ENCODE peak calls at places on chromosomes 5 and 9, in ten cellular contexts. G, Q, T, O, X, C, J, L, Y and D are unnamed samples.

GRCh38 chr9:119003218-119003617 is 366.0 kb downstream of the BRINP1 start:
- DNase-seq in G (no peak), Q (no peak), T (no peak), O (no peak), X (no peak), C (no peak), J (peak), L (no peak), Y (no peak), D (no peak)

GRCh38 chr5:146527785-146528184 is 11.8 kb upstream of the GPR151 start:
- DNase-seq in G (no peak), Q (no peak), T (no peak), O (peak), X (no peak), C (no peak), J (no peak), L (no peak), Y (peak), D (no peak)

GRCh38 chr5:170963521-170963920 is 101.7 kb downstream of the RANBP17 start:
- DNase-seq in G (no peak), Q (no peak), T (no peak), O (no peak), X (no peak), C (no peak), J (no peak), L (no peak), Y (no peak), D (peak)

GRCh38 chr9:112061152-112061740 is 113.9 kb downstream of the SUSD1 start:
- DNase-seq in G (peak), Q (peak), T (no peak), O (peak), X (peak), C (peak), J (peak), L (no peak), Y (peak), D (no peak)

GRCh38 chr9:38319496-38320173 is 72.9 kb upstream of the ALDH1B1 start:
- DNase-seq in G (no peak), Q (no peak), T (no peak), O (no peak), X (no peak), C (no peak), J (no peak), L (no peak), Y (no peak), D (no peak)

GRCh38 chr9:7946458-7946857 is 146.9 kb upstream of the DMAC1 start:
- DNase-seq in G (no peak), Q (no peak), T (no peak), O (no peak), X (no peak), C (no peak), J (no peak), L (no peak), Y (no peak), D (no peak)

GRCh38 chr5:170746081-170746951 is 37.2 kb upstream of the GABRP start:
- DNase-seq in G (no peak), Q (no peak), T (peak), O (no peak), X (no peak), C (no peak), J (no peak), L (no peak), Y (no peak), D (peak)

GRCh38 chr5:171418982-171419662 is at the start of gene FGF18:
- DNase-seq in G (peak), Q (peak), T (peak), O (peak), X (peak), C (peak), J (peak), L (peak), Y (peak), D (peak)

GRCh38 chr5:91378683-91379601 is 4.2 kb downstream of the ARRDC3 start:
- DNase-seq in G (no peak), Q (no peak), T (no peak), O (no peak), X (no peak), C (no peak), J (no peak), L (peak), Y (peak), D (no peak)

GRCh38 chr5:131288328-131288727 is 24.5 kb downstream of the CDC42SE2 start:
- DNase-seq in G (no peak), Q (no peak), T (no peak), O (no peak), X (no peak), C (no peak), J (no peak), L (no peak), Y (no peak), D (no peak)

GRCh38 chr5:126801992-126802294 is 25.0 kb downstream of the LMNB1 start:
- DNase-seq in G (peak), Q (no peak), T (no peak), O (peak), X (no peak), C (peak), J (no peak), L (peak), Y (peak), D (no peak)

GRCh38 chr5:159908201-159908940 is 7.9 kb upstream of the ADRA1B start:
- DNase-seq in G (no peak), Q (no peak), T (no peak), O (no peak), X (no peak), C (no peak), J (peak), L (no peak), Y (no peak), D (no peak)

GRCh38 chr5:15791274-15791673 is 291.3 kb downstream of the FBXL7 start:
- DNase-seq in G (peak), Q (no peak), T (no peak), O (no peak), X (no peak), C (no peak), J (no peak), L (no peak), Y (no peak), D (no peak)

GRCh38 chr5:56099346-56099745 is 104.6 kb upstream of the IL6ST start:
- DNase-seq in G (peak), Q (no peak), T (no peak), O (no peak), X (no peak), C (no peak), J (peak), L (no peak), Y (no peak), D (no peak)

GRCh38 chr5:139228201-139228796 is 30.1 kb upstream of the SIL1 start:
- DNase-seq in G (no peak), Q (no peak), T (no peak), O (no peak), X (no peak), C (no peak), J (no peak), L (no peak), Y (no peak), D (no peak)

GRCh38 chr9:124480621-124480981 is 26.6 kb downstream of the NR5A1 start:
- DNase-seq in G (peak), Q (no peak), T (peak), O (peak), X (peak), C (peak), J (no peak), L (peak), Y (peak), D (peak)

GRCh38 chr5:168334161-168335094 is 43.0 kb downstream of the WWC1 start:
- DNase-seq in G (peak), Q (peak), T (peak), O (no peak), X (no peak), C (peak), J (peak), L (no peak), Y (no peak), D (peak)

GRCh38 chr5:67194169-67194568 is 2.4 kb downstream of the CD180 start:
- DNase-seq in G (no peak), Q (no peak), T (no peak), O (no peak), X (no peak), C (no peak), J (no peak), L (no peak), Y (no peak), D (no peak)

GRCh38 chr5:82259172-82259800 is 18.9 kb downstream of the RPS23 start:
- DNase-seq in G (peak), Q (no peak), T (no peak), O (peak), X (peak), C (peak), J (peak), L (peak), Y (no peak), D (no peak)

GRCh38 chr5:113663879-113664278 is 150.4 kb downstream of the YTHDC2 start:
- DNase-seq in G (peak), Q (no peak), T (peak), O (peak), X (peak), C (peak), J (no peak), L (peak), Y (no peak), D (peak)

GRCh38 chr9:2427016-2427891 is 194.3 kb upstream of the VLDLR start:
- DNase-seq in G (no peak), Q (peak), T (no peak), O (peak), X (no peak), C (peak), J (no peak), L (no peak), Y (no peak), D (no peak)

GRCh38 chr9:97319380-97319779 is 11.9 kb downstream of the CCDC180 start:
- DNase-seq in G (no peak), Q (no peak), T (no peak), O (no peak), X (no peak), C (no peak), J (no peak), L (no peak), Y (no peak), D (no peak)

GRCh38 chr9:137136261-137136925 is 2.6 kb upstream of the GRIN1 start:
- DNase-seq in G (no peak), Q (no peak), T (peak), O (no peak), X (no peak), C (no peak), J (no peak), L (no peak), Y (peak), D (no peak)

GRCh38 chr9:112046181-112046580 is 128.9 kb downstream of the SUSD1 start:
- DNase-seq in G (peak), Q (peak), T (no peak), O (peak), X (no peak), C (no peak), J (peak), L (no peak), Y (no peak), D (no peak)

GRCh38 chr5:180193749-180194375 is 15.1 kb downstream of the RASGEF1C start:
- DNase-seq in G (no peak), Q (no peak), T (no peak), O (no peak), X (no peak), C (no peak), J (no peak), L (no peak), Y (peak), D (no peak)

GRCh38 chr5:100755435-100755834 is 147.6 kb downstream of the ST8SIA4 start:
- DNase-seq in G (no peak), Q (no peak), T (no peak), O (no peak), X (no peak), C (no peak), J (no peak), L (no peak), Y (no peak), D (no peak)

GRCh38 chr5:94901071-94901979 is 282.9 kb downstream of the SLF1 start:
- DNase-seq in G (peak), Q (no peak), T (no peak), O (peak), X (no peak), C (peak), J (peak), L (no peak), Y (peak), D (no peak)

GRCh38 chr5:103562084-103562452 is 521 bp downstream of the NUDT12 start:
- DNase-seq in G (no peak), Q (no peak), T (no peak), O (no peak), X (no peak), C (peak), J (no peak), L (no peak), Y (no peak), D (no peak)

GRCh38 chr5:30337084-30337573 is 856.4 kb upstream of the CDH6 start:
- DNase-seq in G (no peak), Q (no peak), T (no peak), O (no peak), X (no peak), C (no peak), J (no peak), L (no peak), Y (no peak), D (no peak)

GRCh38 chr5:147348046-147348445 is 113.2 kb downstream of the STK32A start:
- DNase-seq in G (peak), Q (peak), T (no peak), O (peak), X (no peak), C (no peak), J (peak), L (no peak), Y (peak), D (no peak)

DNA sequence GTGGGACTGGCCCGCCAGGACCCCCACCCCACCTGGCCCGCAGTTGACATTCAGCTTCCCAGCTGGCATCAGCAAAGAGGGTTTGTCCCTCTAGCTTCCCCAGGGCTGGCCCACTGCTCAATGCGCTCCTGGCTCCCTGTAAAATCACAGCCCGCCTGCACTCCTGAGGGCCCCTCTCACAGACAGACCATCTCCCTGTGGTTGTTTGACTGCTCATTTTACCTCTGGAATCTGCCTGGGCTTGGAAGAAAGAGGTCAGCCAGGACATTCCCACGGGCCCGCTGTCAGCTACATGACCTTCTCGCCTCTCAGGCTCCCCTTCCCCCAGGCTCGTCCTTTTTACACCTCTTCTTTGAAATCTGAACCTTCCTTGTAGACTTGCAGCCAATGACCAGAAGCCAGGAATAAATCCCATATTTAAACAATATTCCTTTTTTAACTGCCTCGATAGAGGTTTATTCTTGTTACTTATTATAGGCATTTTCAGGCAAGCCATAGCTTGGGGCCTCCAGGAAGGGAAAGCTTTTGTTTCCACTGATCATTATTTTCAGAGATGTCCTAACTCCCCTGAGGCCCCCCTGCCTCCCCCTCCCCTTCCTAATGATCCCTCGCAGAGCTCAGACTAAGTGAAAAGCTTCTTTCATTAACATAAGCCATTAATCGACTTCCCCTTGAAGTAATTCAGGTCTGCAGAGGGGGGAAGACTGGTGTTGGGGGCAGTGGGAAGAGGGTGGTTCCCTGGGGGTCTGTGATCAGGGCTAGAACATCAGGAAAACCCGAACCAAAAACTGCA is 76.3 kb upstream of the IQGAP2 start:
- DNase-seq in G (no peak), Q (no peak), T (peak), O (no peak), X (no peak), C (no peak), J (no peak), L (no peak), Y (no peak), D (peak)
- H2AFZ ChIP-seq in G (no peak), Q (no peak), T (no peak), O (no peak), X (no peak), C (no peak), J (no peak), L (peak), Y (no peak), D (no peak)

DNA sequence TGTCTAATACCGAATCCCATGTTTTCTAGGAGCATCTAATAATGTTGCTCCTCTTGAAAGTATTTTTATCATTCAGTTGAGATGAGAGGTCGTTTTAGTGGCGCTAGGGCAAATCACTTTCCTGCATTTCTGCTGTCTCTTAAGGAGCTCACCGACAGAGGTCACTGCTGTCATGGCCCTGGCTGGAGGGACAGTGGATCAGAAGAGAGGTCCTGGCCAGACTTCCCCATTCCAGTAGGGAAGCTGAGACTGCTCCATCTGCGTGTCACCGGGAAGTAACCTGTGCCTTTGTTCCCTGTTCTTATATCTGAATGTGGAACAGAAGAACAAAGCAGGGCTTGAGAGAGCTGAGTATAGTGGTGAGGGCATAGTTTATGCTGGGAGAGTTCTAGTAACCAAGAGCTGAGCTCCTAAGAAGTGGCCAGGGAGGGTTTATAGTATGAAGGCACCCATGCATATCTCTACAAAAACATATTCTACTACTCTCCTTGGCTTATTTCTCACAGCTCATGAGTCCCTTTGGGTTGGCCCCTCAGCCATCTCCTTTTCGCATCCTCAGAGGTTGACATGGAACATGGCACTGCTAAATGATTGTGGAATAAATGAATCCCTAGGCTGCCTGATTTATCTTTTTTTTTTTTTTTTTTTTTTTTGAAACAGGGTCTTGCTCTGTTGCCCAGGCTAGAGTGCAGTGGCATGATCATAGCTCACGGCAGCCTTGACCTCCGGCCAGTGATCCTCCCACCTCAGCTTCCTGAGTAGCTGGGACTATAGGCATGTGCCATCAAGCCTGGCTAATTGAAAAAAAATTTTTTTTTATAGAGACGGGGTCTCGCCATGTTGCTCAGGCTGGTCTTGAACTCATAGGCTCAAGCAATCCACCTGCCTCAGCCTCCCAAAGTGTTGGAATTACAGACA is 27.2 kb downstream of the ATP6V0E1 start:
- DNase-seq in G (peak), Q (no peak), T (peak), O (peak), X (no peak), C (peak), J (no peak), L (no peak), Y (no peak), D (peak)
- TF ChIP-seq CTCF in G (peak), Q (no peak), T (peak), O (no peak), X (peak), C (peak), J (no peak), L (no peak), Y (peak), D (peak)

DNA sequence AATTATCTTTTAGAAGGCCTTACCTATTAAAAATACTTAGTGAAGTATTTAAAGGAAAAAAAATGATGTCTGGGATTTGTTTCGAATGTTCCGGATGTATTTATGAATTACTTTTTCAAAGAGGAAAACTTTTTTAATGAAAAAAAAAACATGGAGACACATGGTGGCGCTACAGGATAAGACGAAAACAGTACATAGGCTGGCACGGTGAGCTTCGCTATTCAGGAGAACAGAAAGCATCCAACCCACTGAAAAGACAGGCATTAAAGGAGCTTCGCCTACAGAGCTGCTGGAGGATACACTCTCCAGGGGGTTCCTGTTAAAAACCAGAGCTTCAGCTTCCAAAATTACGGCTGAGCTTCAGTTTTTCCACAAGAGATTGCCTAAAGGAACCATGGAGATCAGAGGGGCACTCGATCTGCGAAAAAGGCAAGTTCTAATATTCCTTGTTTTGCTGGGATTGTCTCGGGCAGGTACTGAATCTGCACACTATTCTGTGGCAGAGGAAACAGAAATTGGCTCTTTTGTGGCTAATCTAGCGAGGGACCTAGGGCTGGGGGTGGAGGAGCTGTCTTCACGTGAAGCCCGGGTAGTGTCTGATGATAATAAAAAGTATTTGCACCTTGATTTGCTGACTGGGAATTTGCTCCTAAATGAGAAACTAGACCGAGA is at the start of gene PCDHB14:
- DNase-seq in G (peak), Q (no peak), T (peak), O (peak), X (peak), C (peak), J (peak), L (peak), Y (no peak), D (peak)
- H2AFZ ChIP-seq in G (no peak), Q (peak), T (peak), O (peak), X (no peak), C (no peak), J (no peak), L (no peak), Y (peak), D (peak)

DNA sequence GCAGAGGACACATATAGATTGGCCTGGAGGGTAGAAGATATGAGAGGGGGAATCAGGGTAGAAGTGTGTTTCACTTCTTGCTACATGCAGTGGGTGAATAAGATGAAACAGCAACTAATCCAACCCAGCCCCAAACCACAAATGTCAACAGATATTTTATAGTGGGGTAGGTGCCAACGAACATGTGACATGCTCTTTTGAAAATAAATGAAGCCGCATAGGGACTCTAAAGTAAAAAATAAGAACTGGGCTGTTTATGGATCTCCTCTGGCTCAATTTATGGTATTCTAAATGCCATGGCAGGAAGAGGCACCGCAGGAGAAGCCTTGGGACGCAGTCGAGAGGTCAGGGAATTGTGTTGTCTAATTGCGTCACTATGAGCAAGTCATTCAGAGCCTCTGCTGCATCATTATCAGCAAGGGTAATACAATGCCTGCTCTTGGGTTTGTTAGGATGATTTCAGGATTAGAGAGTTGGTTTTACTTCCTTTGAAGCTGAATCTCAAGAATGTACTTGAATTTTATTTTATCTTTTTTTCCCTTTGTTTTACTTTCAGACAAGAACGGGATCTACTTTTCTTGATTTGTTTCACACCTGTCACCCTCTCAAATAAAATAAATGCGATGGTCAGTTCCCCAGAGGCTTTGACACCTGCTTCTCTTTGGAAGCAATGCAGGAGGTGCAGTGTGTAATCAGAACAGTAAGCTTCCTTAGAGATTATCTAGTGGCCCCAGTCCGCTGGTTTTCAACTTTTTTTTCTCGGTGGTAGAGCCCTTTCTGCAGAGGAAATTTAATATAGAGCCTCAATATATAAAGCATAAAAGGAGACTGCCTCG is 375.6 kb upstream of the CLINT1 start:
- DNase-seq in G (peak), Q (no peak), T (no peak), O (no peak), X (no peak), C (peak), J (peak), L (peak), Y (peak), D (peak)
- TF ChIP-seq CTCF in G (no peak), Q (no peak), T (no peak), O (no peak), X (no peak), C (no peak), J (no peak), L (no peak), Y (no peak), D (no peak)